ENCODE peak calls at places on chromosomes 12 and 14, in four cellular contexts. V, S, K and L are unnamed samples.

GRCh38 chr12:32819424-32819823 is 63.7 kb upstream of the YARS2 start:
- DNase-seq in V (no peak), S (no peak), K (no peak), L (no peak)

GRCh38 chr12:48925218-48925871 is at the start of gene FKBP11:
- DNase-seq in S (peak), V (peak), K (peak), L (peak)

GRCh38 chr14:53792909-53793308 is 163.7 kb downstream of the BMP4 start:
- DNase-seq in K (no peak), V (no peak), S (no peak), L (no peak)

GRCh38 chr12:43347026-43347425 is 205.0 kb downstream of the ADAMTS20 start:
- DNase-seq in V (no peak), K (no peak), S (no peak), L (peak)

GRCh38 chr12:754871-755562 is 2.6 kb downstream of the WNK1 start:
- DNase-seq in K (no peak), S (no peak), V (no peak), L (no peak)

GRCh38 chr12:131701705-131702572 is 9.0 kb upstream of the SFSWAP start:
- DNase-seq in K (no peak), S (no peak), V (no peak), L (no peak)

GRCh38 chr12:47813491-47814196 is 6.1 kb downstream of the HDAC7 start:
- DNase-seq in K (no peak), V (no peak), S (no peak), L (no peak)

GRCh38 chr14:65958664-65959562 is 527.3 kb upstream of the CCDC196 start:
- DNase-seq in S (no peak), V (no peak), K (no peak), L (no peak)

GRCh38 chr12:53808023-53808705 is 56.4 kb upstream of the CISTR start:
- DNase-seq in V (no peak), S (no peak), K (no peak), L (no peak)

GRCh38 chr12:93089805-93090569 is 160.9 kb upstream of the EEA1 start:
- DNase-seq in K (no peak), S (no peak), V (no peak), L (no peak)

GRCh38 chr12:120346031-120346430 is 18.5 kb upstream of the PLA2G1B start:
- DNase-seq in K (no peak), V (no peak), S (no peak), L (no peak)

GRCh38 chr12:99647453-99647852 is at the start of gene GARIN6:
- DNase-seq in V (no peak), S (no peak), K (no peak), L (no peak)

GRCh38 chr12:47824198-47824597 is 4.5 kb upstream of the HDAC7 start:
- DNase-seq in S (no peak), V (no peak), K (no peak), L (no peak)

GRCh38 chr12:21913823-21914222 is 27.4 kb downstream of the ABCC9 start:
- DNase-seq in S (no peak), V (no peak), K (no peak), L (no peak)

GRCh38 chr12:102343361-102344121 is 136.8 kb downstream of the IGF1 start:
- DNase-seq in S (no peak), K (no peak), V (peak), L (no peak)

GRCh38 chr12:96501139-96501741 is 11.9 kb downstream of the CFAP54 start:
- DNase-seq in K (peak), S (no peak), V (no peak), L (no peak)

GRCh38 chr12:56193025-56193578 is 3.8 kb upstream of the SMARCC2 start:
- DNase-seq in S (peak), V (peak), K (peak), L (peak)

GRCh38 chr12:79618848-79619404 is 71.8 kb downstream of the PAWR start:
- DNase-seq in K (no peak), V (no peak), S (no peak), L (no peak)

GRCh38 chr12:67783393-67783792 is 134.8 kb downstream of the DYRK2 start:
- DNase-seq in S (no peak), V (no peak), K (no peak), L (no peak)

GRCh38 chr12:76030378-76031080 is 1.0 kb downstream of the PHLDA1 start:
- DNase-seq in S (peak), K (peak), V (peak), L (peak)

GRCh38 chr14:20143911-20144310 is 5.3 kb downstream of the OR4N5 start:
- DNase-seq in S (no peak), V (peak), K (no peak), L (no peak)

GRCh38 chr12:120367924-120368788 is 808 bp downstream of the MSI1 start:
- DNase-seq in V (peak), K (no peak), S (peak), L (peak)

GRCh38 chr12:111529424-111530368 is 69.4 kb downstream of the ATXN2 start:
- DNase-seq in S (peak), V (peak), K (peak), L (peak)

GRCh38 chr14:74531467-74531866 is 37.9 kb downstream of the ISCA2 start:
- DNase-seq in K (peak), V (peak), S (no peak), L (no peak)
- TF ChIP-seq CTCF in K (no peak), V (peak), S (no peak), L (no peak)

GRCh38 chr14:36028218-36028617 is 148.3 kb downstream of the PTCSC3 start:
- DNase-seq in S (no peak), K (no peak), V (peak), L (no peak)
- TF ChIP-seq CTCF in S (no peak), K (no peak), V (peak), L (no peak)

GRCh38 chr14:86799244-86799647 is 1193.7 kb downstream of the GALC start:
- DNase-seq in S (no peak), V (no peak), K (no peak), L (no peak)
- TF ChIP-seq CTCF in S (no peak), V (no peak), K (no peak), L (no peak)

DNA sequence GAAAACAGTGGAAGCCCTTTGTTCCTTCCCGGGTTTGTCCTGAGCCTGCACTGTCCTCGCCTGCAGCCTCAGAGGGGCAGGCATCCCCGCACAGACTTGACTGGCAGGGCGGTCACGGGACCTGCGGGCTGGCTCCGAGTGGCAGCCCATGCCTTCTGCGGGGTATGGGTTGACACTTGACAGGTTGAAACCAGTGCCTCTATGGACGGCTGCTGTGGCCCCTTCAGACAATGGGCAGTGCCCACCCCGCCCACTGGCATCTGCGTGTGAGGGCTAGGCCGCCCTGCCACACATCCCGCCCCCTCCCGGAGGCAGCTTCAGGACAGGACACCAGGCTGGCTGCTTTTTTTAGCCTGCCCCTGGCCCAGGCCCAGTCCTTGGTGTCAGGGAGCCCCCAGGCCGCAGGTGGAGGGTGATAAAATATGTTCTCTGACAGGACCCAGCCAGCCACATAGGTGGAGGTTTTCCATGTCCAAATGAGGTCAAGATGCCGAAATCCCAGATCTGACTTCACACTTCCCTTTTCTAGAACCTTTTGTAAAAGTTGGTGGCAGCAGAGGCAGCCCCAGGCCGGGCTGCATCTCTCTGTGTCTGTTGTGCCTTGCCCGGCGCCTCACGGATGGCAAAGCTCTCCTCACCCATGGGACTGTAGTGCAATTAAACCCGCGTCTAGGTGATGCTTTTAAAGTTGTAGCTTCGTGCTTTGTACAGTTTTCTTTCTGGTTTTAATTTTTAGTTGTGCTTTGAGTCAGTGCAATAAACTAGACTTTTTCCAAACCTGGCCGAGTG is 10.0 kb downstream of the ANKRD9 start:
- DNase-seq in V (no peak), K (no peak), S (no peak), L (no peak)
- TF ChIP-seq CTCF in V (no peak), K (no peak), S (no peak), L (no peak)

GRCh38 chr12:70258605-70259403 is 15.6 kb downstream of the CNOT2 start:
- DNase-seq in S (no peak), V (no peak), K (no peak), L (no peak)

GRCh38 chr12:70252832-70253231 is 9.6 kb downstream of the CNOT2 start:
- DNase-seq in S (no peak), V (no peak), K (no peak), L (no peak)

GRCh38 chr12:70254225-70254624 is 11.0 kb downstream of the CNOT2 start:
- DNase-seq in S (no peak), V (no peak), K (no peak), L (no peak)

GRCh38 chr12:70254846-70255245 is 11.6 kb downstream of the CNOT2 start:
- DNase-seq in S (no peak), V (no peak), K (no peak), L (no peak)

DNA sequence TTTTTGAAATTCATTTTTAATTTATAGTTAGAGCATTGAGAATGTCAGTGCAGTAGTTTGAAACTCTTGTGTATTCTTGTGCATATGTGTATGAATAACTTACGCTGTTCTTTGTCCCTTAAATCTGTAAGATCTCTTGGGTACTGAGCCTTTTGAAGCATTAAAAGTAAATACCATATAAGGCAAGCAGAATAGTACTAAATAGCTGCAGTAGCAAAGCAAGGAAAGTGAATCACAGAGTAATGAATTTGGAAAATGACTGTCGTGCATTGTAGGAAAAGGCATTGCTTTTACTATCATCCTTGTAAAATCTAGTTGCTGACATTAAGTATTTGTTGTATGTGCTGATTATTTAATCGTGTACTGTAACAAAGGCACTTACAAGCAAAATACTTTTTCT is 12.1 kb downstream of the CNOT2 start:
- DNase-seq in S (no peak), V (no peak), K (no peak), L (no peak)
- TF ChIP-seq CTCF in S (no peak), V (no peak), K (no peak), L (no peak)

GRCh38 chr14:49310298-49310697 is 275.9 kb downstream of the RPS29 start:
- DNase-seq in V (no peak), S (no peak), K (no peak), L (no peak)

GRCh38 chr14:49303952-49304516 is 282.1 kb downstream of the RPS29 start:
- DNase-seq in K (no peak), S (peak), V (no peak), L (no peak)

GRCh38 chr14:49306152-49306751 is 279.9 kb downstream of the RPS29 start:
- DNase-seq in V (no peak), K (no peak), S (no peak), L (no peak)
- TF ChIP-seq CTCF in V (peak), K (no peak), S (peak), L (peak)

GRCh38 chr14:99517046-99517642 is 35.9 kb downstream of the CCNK start:
- DNase-seq in K (no peak), S (no peak), V (peak), L (no peak)
- TF ChIP-seq CTCF in K (no peak), S (no peak), V (no peak), L (no peak)